ENCODE peak calls at places on chromosomes 4 and X, in seven cellular contexts. X is NCI-H2081; W is D721Med; G is endothelial cell of umbilical vein; P is body of pancreas; K is T-helper 2 cell; Q is CD8-positive, alpha-beta T cell. M is an unnamed sample.

GRCh38 chrX:85808217-85808616 is 239.1 kb downstream of the CHM start:
- DNase-seq in X (no peak), W (no peak), G (no peak), P (no peak), K (no peak), Q (no peak), M (no peak)

GRCh38 chr4:177051473-177052060 is 258.1 kb upstream of the NEIL3 start:
- DNase-seq in X (peak), W (no peak), G (peak), P (peak), K (no peak), Q (no peak), M (no peak)

GRCh38 chr4:161314371-161314770 is 849.4 kb downstream of the FSTL5 start:
- DNase-seq in X (no peak), W (no peak), G (no peak), P (no peak), K (no peak), Q (no peak), M (no peak)

GRCh38 chr4:128688846-128689467 is 120.5 kb upstream of the JADE1 start:
- DNase-seq in X (no peak), W (no peak), G (no peak), P (no peak), K (no peak), Q (no peak), M (no peak)

GRCh38 chr4:48575964-48576363 is 85.9 kb downstream of the ZAR1 start:
- DNase-seq in X (no peak), W (no peak), G (no peak), P (no peak), K (no peak), Q (no peak), M (no peak)

GRCh38 chrX:128927363-128927762 is 595.9 kb downstream of the SMARCA1 start:
- DNase-seq in X (no peak), W (no peak), G (no peak), P (no peak), K (no peak), Q (no peak), M (no peak)

GRCh38 chr4:98446499-98447375 is 185.6 kb downstream of the RAP1GDS1 start:
- DNase-seq in X (no peak), W (no peak), G (no peak), P (peak), K (peak), Q (peak), M (no peak)

GRCh38 chr4:29711226-29711625 is 1008.9 kb upstream of the PCDH7 start:
- DNase-seq in X (no peak), W (no peak), G (no peak), P (no peak), K (no peak), Q (no peak), M (no peak)

GRCh38 chrX:118254611-118255010 is 91.3 kb upstream of the WDR44 start:
- DNase-seq in X (peak), W (no peak), G (peak), P (peak), K (peak), Q (no peak), M (peak)

GRCh38 chrX:102975016-102975415 is 37.9 kb downstream of the RAB40AL start:
- DNase-seq in X (no peak), W (no peak), G (no peak), P (no peak), K (no peak), Q (no peak), M (no peak)

GRCh38 chr4:81906905-81907304 is 435.2 kb upstream of the RASGEF1B start:
- DNase-seq in X (no peak), W (no peak), G (no peak), P (no peak), K (no peak), Q (no peak), M (no peak)

GRCh38 chrX:125131146-125131545 is 188.5 kb upstream of the TEX13C start:
- DNase-seq in X (peak), W (no peak), G (no peak), P (no peak), K (no peak), Q (no peak), M (no peak)

GRCh38 chr4:145544998-145545397 is 63.3 kb downstream of the SMAD1 start:
- DNase-seq in X (no peak), W (no peak), G (peak), P (no peak), K (no peak), Q (no peak), M (no peak)

GRCh38 chr4:118167306-118167705 is 133.0 kb downstream of the NDST3 start:
- DNase-seq in X (no peak), W (no peak), G (no peak), P (no peak), K (no peak), Q (no peak), M (no peak)

GRCh38 chr4:3702084-3702521 is 64.1 kb upstream of the ADRA2C start:
- DNase-seq in X (no peak), W (no peak), G (no peak), P (no peak), K (no peak), Q (no peak), M (no peak)

GRCh38 chr4:142040043-142040442 is 403.7 kb downstream of the IL15 start:
- DNase-seq in X (no peak), W (no peak), G (no peak), P (no peak), K (no peak), Q (no peak), M (no peak)

GRCh38 chr4:34939073-34939472 is 1305.2 kb downstream of the ARAP2 start:
- DNase-seq in X (no peak), W (no peak), G (no peak), P (no peak), K (no peak), Q (no peak), M (no peak)

GRCh38 chr4:172826346-172826745 is 342.3 kb upstream of the GALNT7 start:
- DNase-seq in X (no peak), W (no peak), G (no peak), P (no peak), K (no peak), Q (no peak), M (no peak)

GRCh38 chr4:186628058-186628711 is 72.8 kb upstream of the MTNR1A start:
- DNase-seq in X (no peak), W (no peak), G (no peak), P (no peak), K (no peak), Q (no peak), M (no peak)

GRCh38 chr4:177380730-177381287 is 61.4 kb downstream of the AGA start:
- DNase-seq in X (no peak), W (no peak), G (no peak), P (no peak), K (no peak), Q (no peak), M (no peak)

GRCh38 chr4:6907658-6908191 is 1.9 kb upstream of the TBC1D14 start:
- DNase-seq in X (peak), W (peak), G (peak), P (peak), K (no peak), Q (no peak), M (no peak)

GRCh38 chrX:54994668-54995452 is 872 bp upstream of the PFKFB1 start:
- DNase-seq in X (no peak), W (no peak), G (no peak), P (no peak), K (no peak), Q (no peak), M (no peak)